ENCODE peak calls at places on chromosomes 13 and 19, in ten cellular contexts. R is ascending aorta, B is neural progenitor cell, M is right atrium auricular region, V is foreskin fibroblast, D is GM12864, P is tibial artery, Y is choroid plexus epithelial cell, X is lower leg skin, A is GM13977. I is an unnamed sample.

GRCh38 chr19:13622727-13623126 is 116.4 kb upstream of the CACNA1A start:
- DNase-seq in X (no peak), V (no peak), B (peak; percentile 56), P (no peak), R (no peak), D (no peak), A (no peak), M (no peak), Y (no peak), I (no peak)

GRCh38 chr19:37413243-37414084 is 42.6 kb downstream of the ZNF527 start:
- DNase-seq in R (no peak), X (no peak), M (no peak), A (no peak), B (no peak), D (no peak), P (no peak), Y (peak; percentile 8), V (no peak), I (no peak)

GRCh38 chr19:35556846-35557538 is 6.5 kb downstream of the ATP4A start:
- DNase-seq in B (no peak), A (no peak), D (no peak), R (no peak), M (no peak), P (no peak), V (no peak), Y (no peak), X (no peak), I (no peak)

GRCh38 chr19:55406869-55407624 is 541 bp downstream of the UBE2S start:
- DNase-seq in X (peak; percentile 88), Y (peak; percentile 48), P (no peak), A (peak; percentile 62), M (no peak), R (no peak), V (peak; percentile 70), D (no peak), B (peak; percentile 42), I (no peak)

GRCh38 chr19:22532388-22533310 is 101.5 kb upstream of the ZNF492 start:
- DNase-seq in B (no peak), M (peak; percentile 92), Y (no peak), A (no peak), X (no peak), R (peak; percentile 95), P (peak; percentile 68), D (no peak), V (no peak), I (no peak)

GRCh38 chr13:50230365-50230978 is 215.2 kb downstream of the KCNRG start:
- DNase-seq in P (no peak), A (no peak), X (no peak), V (peak; percentile 65), R (no peak), Y (peak; percentile 90), B (no peak), M (no peak), D (no peak), I (no peak)

GRCh38 chr13:34165158-34165557 is 347.2 kb downstream of the RFC3 start:
- DNase-seq in B (no peak), A (no peak), R (no peak), D (no peak), Y (no peak), V (no peak), M (no peak), X (no peak), P (no peak), I (no peak)

GRCh38 chr13:101709952-101710351 is 257.5 kb downstream of the ITGBL1 start:
- DNase-seq in Y (no peak), P (no peak), X (no peak), M (no peak), D (no peak), V (no peak), A (no peak), R (no peak), B (no peak), I (no peak)

GRCh38 chr13:93496985-93497673 is 270.5 kb downstream of the GPC6 start:
- DNase-seq in B (peak; percentile 11), M (no peak), V (no peak), A (no peak), D (no peak), P (no peak), X (no peak), R (no peak), Y (peak; percentile 27), I (no peak)

GRCh38 chr19:39156230-39156890 is 30.8 kb downstream of the PAK4 start:
- DNase-seq in X (no peak), D (no peak), P (no peak), M (no peak), A (no peak), Y (peak; percentile 16), B (no peak), V (peak; percentile 35), R (no peak), I (no peak)

GRCh38 chr19:10871711-10872550 is 578 bp downstream of the CARM1 start:
- DNase-seq in A (peak; percentile 54), X (peak; percentile 91), Y (no peak), R (no peak), D (no peak), V (peak; percentile 46), B (peak; percentile 74), P (peak; percentile 47), M (no peak), I (no peak)

GRCh38 chr19:35213678-35214632 is 14.6 kb downstream of the FAM187B start:
- DNase-seq in R (peak; percentile 63), V (peak; percentile 80), Y (peak; percentile 88), P (peak; percentile 82), B (no peak), A (peak; percentile 39), D (peak; percentile 80), X (peak; percentile 88), M (peak; percentile 84), I (peak; percentile 68)

DNA sequence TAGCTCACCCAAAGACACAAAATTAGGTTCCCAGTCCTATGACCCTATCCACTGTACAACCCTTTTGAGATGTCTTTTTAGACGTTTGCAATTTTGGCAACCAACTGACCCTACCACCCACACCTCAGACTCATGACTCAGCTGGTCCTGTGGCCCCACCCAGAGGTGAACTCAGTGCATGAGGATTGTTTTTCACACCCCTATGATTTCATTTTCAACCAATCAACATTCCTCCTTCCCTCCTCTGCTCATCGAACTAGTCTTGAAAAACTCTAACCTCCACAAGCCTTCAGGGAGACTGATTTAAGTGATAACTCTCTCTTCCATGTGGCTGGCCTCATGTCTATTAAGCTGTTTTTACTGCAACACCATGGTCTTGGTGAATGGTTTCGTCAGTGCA is 350.7 kb downstream of the UQCRFS1 start:
- DNase-seq in V (no peak), P (no peak), D (no peak), Y (no peak), M (no peak), A (no peak), R (no peak), B (no peak), X (peak; percentile 12), I (no peak)
- TF ChIP-seq CTCF in V (no peak), P (no peak), D (no peak), Y (no peak), M (no peak), A (no peak), R (no peak), B (no peak), X (no peak), I (no peak)

GRCh38 chr13:110413311-110414040 is 106.4 kb downstream of the COL4A2 start:
- DNase-seq in D (no peak), P (no peak), V (no peak), A (no peak), R (no peak), Y (no peak), X (no peak), M (no peak), B (no peak), I (no peak)

GRCh38 chr13:110414283-110414682 is 107.2 kb downstream of the COL4A2 start:
- DNase-seq in D (no peak), X (no peak), B (no peak), M (no peak), Y (no peak), P (no peak), A (no peak), R (no peak), V (no peak), I (no peak)

GRCh38 chr13:110416131-110416584 is 109.1 kb downstream of the COL4A2 start:
- DNase-seq in X (peak; percentile 81), P (no peak), Y (peak; percentile 57), A (no peak), B (no peak), D (no peak), R (no peak), V (peak; percentile 64), M (no peak), I (no peak)

GRCh38 chr13:110417537-110417908 is 110.4 kb downstream of the COL4A2 start:
- DNase-seq in V (no peak), Y (no peak), M (no peak), R (no peak), A (no peak), X (peak; percentile 43), P (no peak), B (no peak), D (no peak), I (no peak)

GRCh38 chr13:110415669-110416068 is 108.6 kb downstream of the COL4A2 start:
- DNase-seq in V (peak; percentile 24), B (no peak), P (no peak), D (no peak), R (no peak), A (no peak), M (no peak), X (peak; percentile 86), Y (no peak), I (no peak)
- TF ChIP-seq CTCF in V (no peak), B (no peak), P (no peak), D (no peak), R (no peak), A (no peak), M (no peak), X (no peak), Y (peak; percentile 3), I (no peak)

GRCh38 chr13:52136763-52137162 is 7.9 kb upstream of the NEK5 start:
- DNase-seq in X (no peak), R (no peak), M (no peak), V (no peak), D (no peak), A (no peak), Y (no peak), P (no peak), B (no peak), I (no peak)
- TF ChIP-seq CTCF in X (no peak), R (no peak), M (no peak), V (no peak), D (no peak), A (no peak), Y (no peak), P (no peak), B (no peak), I (no peak)

DNA sequence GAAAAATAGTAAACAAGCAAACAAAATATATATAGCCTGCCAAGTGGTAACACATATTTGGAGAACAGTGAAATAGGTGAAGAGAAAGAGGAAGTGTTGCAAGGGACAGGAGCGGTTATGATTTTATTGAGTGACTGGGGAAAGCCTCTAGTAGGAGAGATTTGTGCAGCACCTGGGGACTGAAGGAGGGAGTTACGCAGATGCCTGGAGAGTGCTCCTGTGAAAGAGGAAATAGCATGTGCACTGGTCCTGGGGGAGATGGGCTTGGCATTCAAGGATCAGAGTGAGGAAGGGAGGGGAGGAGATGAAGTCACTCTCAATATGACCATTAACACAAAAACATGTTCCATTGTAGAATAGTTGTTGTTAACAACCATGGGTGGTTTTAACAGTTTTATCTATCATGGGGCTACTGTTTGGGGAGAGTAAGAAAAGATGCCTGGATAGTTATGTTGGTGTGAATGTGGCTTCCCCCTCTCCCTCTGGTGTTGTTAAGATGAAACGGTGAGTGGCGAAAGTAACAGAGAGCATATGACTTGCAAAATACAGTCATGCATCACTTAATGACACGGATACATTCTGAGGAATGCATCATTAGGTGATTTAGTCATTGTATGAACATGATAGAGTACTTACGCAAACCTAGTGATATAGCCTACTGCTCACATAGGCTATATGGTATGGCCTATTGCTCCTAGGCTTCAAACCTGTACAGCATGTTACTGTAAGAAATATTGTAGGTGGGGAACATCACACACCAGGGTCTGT is 251.7 kb upstream of the ARGLU1 start:
- DNase-seq in V (no peak), X (no peak), P (no peak), A (no peak), D (no peak), R (no peak), B (no peak), M (no peak), Y (no peak), I (no peak)
- TF ChIP-seq CTCF in V (no peak), X (no peak), P (no peak), A (no peak), D (no peak), R (no peak), B (no peak), M (no peak), Y (no peak), I (no peak)